ENCODE peak calls at places on chromosomes 11 and 22, in five cellular contexts. F is NCI-H1105 treated with DMSO at 0.1 percent for 48 hours, X is omental fat pad, C is breast epithelium, E is GM19239. W is an unnamed sample.

GRCh38 chr11:36540998-36541397 is 26.8 kb upstream of the RAG1 start:
- DNase-seq in F (peak), X (no peak), C (no peak), E (peak), W (peak)

GRCh38 chr11:61838921-61839320 is 10.8 kb downstream of the FADS2 start:
- DNase-seq in F (no peak), X (no peak), C (no peak), E (no peak), W (no peak)

GRCh38 chr11:76615950-76616349 is 54.6 kb downstream of the LRRC32 start:
- DNase-seq in F (no peak), X (no peak), C (no peak), E (no peak), W (no peak)

GRCh38 chr11:2734181-2735052 is 34.6 kb upstream of the KCNQ1OT1 start:
- DNase-seq in F (no peak), X (no peak), C (no peak), E (no peak), W (no peak)

GRCh38 chr11:106101797-106102196 is 24.3 kb downstream of the AASDHPPT start:
- DNase-seq in F (no peak), X (no peak), C (no peak), E (no peak), W (no peak)

GRCh38 chr22:44335903-44336803 is 23.4 kb upstream of the SHISAL1 start:
- DNase-seq in F (no peak), X (no peak), C (no peak), E (no peak), W (no peak)

GRCh38 chr22:50656122-50657070 is 16.2 kb upstream of the SHANK3 start:
- DNase-seq in F (no peak), X (no peak), C (no peak), E (no peak), W (no peak)

GRCh38 chr11:111301840-111302113 is 3.4 kb downstream of the POU2AF3 start:
- DNase-seq in F (no peak), X (no peak), C (no peak), E (no peak), W (no peak)

GRCh38 chr11:12446863-12447262 is 69.5 kb downstream of the PARVA start:
- DNase-seq in F (no peak), X (no peak), C (no peak), E (no peak), W (no peak)

GRCh38 chr11:398826-399225 is 4.8 kb downstream of the PKP3 start:
- DNase-seq in F (no peak), X (no peak), C (no peak), E (no peak), W (no peak)

GRCh38 chr11:63505857-63506528 is at the start of gene LGALS12:
- DNase-seq in F (no peak), X (no peak), C (no peak), E (no peak), W (no peak)

GRCh38 chr11:117468888-117469287 is 141.2 kb downstream of the CEP164 start:
- DNase-seq in F (no peak), X (no peak), C (no peak), E (no peak), W (no peak)

GRCh38 chr11:8262552-8263108 is 1.0 kb downstream of the LMO1 start:
- DNase-seq in F (peak), X (no peak), C (no peak), E (no peak), W (no peak)

GRCh38 chr22:20423636-20424511 is 13.8 kb downstream of the SCARF2 start:
- DNase-seq in F (no peak), X (no peak), C (peak), E (no peak), W (no peak)

GRCh38 chr11:63667993-63668392 is 3.2 kb downstream of the ATL3 start:
- DNase-seq in F (no peak), X (no peak), C (no peak), E (no peak), W (no peak)

GRCh38 chr11:48096588-48097525 is 116.5 kb downstream of the PTPRJ start:
- DNase-seq in F (no peak), X (no peak), C (no peak), E (no peak), W (no peak)

GRCh38 chr11:76735218-76735480 is 48.0 kb upstream of the TSKU start:
- DNase-seq in F (no peak), X (no peak), C (no peak), E (no peak), W (no peak)

GRCh38 chr11:1041936-1042608 is 5.6 kb upstream of the MUC6 start:
- DNase-seq in F (no peak), X (no peak), C (no peak), E (no peak), W (no peak)

W was measured in GM12878.